ENCODE peak calls at places on chromosomes 1 and 21, in eight cellular contexts. G is endodermal cell, Y is ascending aorta, M is psoas muscle, N is GM12865, Z is esophagus muscularis mucosa, K is fibroblast of mammary gland, T is tibial artery. S is an unnamed sample.

GRCh38 chr1:16207318-16208269 is 4.9 kb downstream of the ARHGEF19 start:
- DNase-seq in G (peak), Y (no peak), M (no peak), N (no peak), Z (no peak), K (peak), T (no peak), S (peak)

GRCh38 chr1:93616221-93616995 is 65.2 kb downstream of the BCAR3 start:
- DNase-seq in G (peak), Y (peak), M (no peak), N (no peak), Z (no peak), K (no peak), T (no peak), S (no peak)

GRCh38 chr1:58823481-58824010 is 39.7 kb upstream of the JUN start:
- DNase-seq in G (no peak), Y (no peak), M (no peak), N (no peak), Z (no peak), K (peak), T (no peak), S (peak)

GRCh38 chr1:82018319-82018718 is 217.6 kb downstream of the ADGRL2 start:
- DNase-seq in G (no peak), Y (no peak), M (no peak), N (no peak), Z (no peak), K (no peak), T (no peak), S (no peak)

GRCh38 chr1:19618428-19618827 is 25.7 kb upstream of the NBL1 start:
- DNase-seq in G (no peak), Y (no peak), M (no peak), N (no peak), Z (no peak), K (no peak), T (no peak), S (no peak)

GRCh38 chr1:185646202-185646683 is 87.9 kb upstream of the HMCN1 start:
- DNase-seq in G (peak), Y (peak), M (no peak), N (no peak), Z (no peak), K (peak), T (peak), S (peak)

GRCh38 chr1:79497193-79497773 is 490.8 kb upstream of the ADGRL4 start:
- DNase-seq in G (peak), Y (no peak), M (no peak), N (peak), Z (no peak), K (peak), T (no peak), S (peak)

GRCh38 chr1:68470388-68470970 is 20.7 kb upstream of the RPE65 start:
- DNase-seq in G (no peak), Y (no peak), M (no peak), N (peak), Z (no peak), K (peak), T (no peak), S (peak)

GRCh38 chr1:46489638-46490602 is at the start of gene DMBX1:
- DNase-seq in G (peak), Y (no peak), M (peak), N (peak), Z (no peak), K (no peak), T (no peak), S (no peak)

GRCh38 chr1:113579256-113580018 is 179.8 kb downstream of the PHTF1 start:
- DNase-seq in G (no peak), Y (no peak), M (no peak), N (no peak), Z (no peak), K (peak), T (no peak), S (no peak)

GRCh38 chr1:98102369-98103030 is 181.7 kb upstream of the DPYD start:
- DNase-seq in G (no peak), Y (no peak), M (no peak), N (no peak), Z (no peak), K (peak), T (no peak), S (peak)

GRCh38 chr1:165075725-165076370 is 280.7 kb downstream of the LMX1A start:
- DNase-seq in G (peak), Y (no peak), M (no peak), N (peak), Z (no peak), K (peak), T (no peak), S (peak)

GRCh38 chr1:39671793-39672550 is at the start of gene NT5C1A:
- DNase-seq in G (peak), Y (no peak), M (peak), N (peak), Z (no peak), K (no peak), T (no peak), S (no peak)

GRCh38 chr1:38000529-38001453 is 4.5 kb downstream of the FHL3 start:
- DNase-seq in G (peak), Y (peak), M (peak), N (no peak), Z (peak), K (peak), T (peak), S (peak)

GRCh38 chr1:180155202-180155682 is 573 bp downstream of the QSOX1 start:
- DNase-seq in G (peak), Y (no peak), M (peak), N (peak), Z (no peak), K (no peak), T (peak), S (no peak)

GRCh38 chr1:179296356-179296755 is 2.8 kb downstream of the SOAT1 start:
- DNase-seq in G (no peak), Y (no peak), M (no peak), N (no peak), Z (no peak), K (no peak), T (no peak), S (no peak)

GRCh38 chr1:51518730-51519047 is 377 bp downstream of the EPS15 start:
- DNase-seq in G (no peak), Y (peak), M (peak), N (peak), Z (no peak), K (no peak), T (peak), S (no peak)

GRCh38 chr1:170536924-170537551 is 5.1 kb downstream of the GORAB start:
- DNase-seq in G (no peak), Y (no peak), M (no peak), N (no peak), Z (no peak), K (peak), T (no peak), S (no peak)

GRCh38 chr1:89667691-89668090 is 34.8 kb downstream of the LRRC8C start:
- DNase-seq in G (no peak), Y (no peak), M (no peak), N (no peak), Z (no peak), K (no peak), T (no peak), S (no peak)

GRCh38 chr1:48203287-48203900 is 19.1 kb upstream of the SLC5A9 start:
- DNase-seq in G (peak), Y (no peak), M (no peak), N (peak), Z (no peak), K (peak), T (no peak), S (no peak)

GRCh38 chr1:71276466-71276865 is 195.6 kb upstream of the ZRANB2 start:
- DNase-seq in G (no peak), Y (no peak), M (no peak), N (no peak), Z (no peak), K (peak), T (no peak), S (no peak)

GRCh38 chr1:237059244-237059643 is 17.3 kb downstream of the RYR2 start:
- DNase-seq in G (no peak), Y (no peak), M (no peak), N (no peak), Z (no peak), K (no peak), T (no peak), S (no peak)

GRCh38 chr1:84704872-84705426 is 14.7 kb upstream of the SSX2IP start:
- DNase-seq in G (no peak), Y (no peak), M (no peak), N (no peak), Z (no peak), K (no peak), T (no peak), S (no peak)

GRCh38 chr1:224718470-224719053 is 102.4 kb downstream of the CNIH3 start:
- DNase-seq in G (no peak), Y (no peak), M (no peak), N (no peak), Z (no peak), K (no peak), T (no peak), S (no peak)

GRCh38 chr1:165914136-165914798 is 86.9 kb downstream of the UCK2 start:
- DNase-seq in G (peak), Y (peak), M (no peak), N (peak), Z (no peak), K (peak), T (peak), S (peak)

GRCh38 chr1:204162498-204163074 is 3.6 kb downstream of the REN start:
- DNase-seq in G (peak), Y (peak), M (peak), N (peak), Z (no peak), K (peak), T (peak), S (peak)

GRCh38 chr1:177912991-177913390 is 56.9 kb downstream of the SEC16B start:
- DNase-seq in G (no peak), Y (no peak), M (no peak), N (no peak), Z (no peak), K (no peak), T (no peak), S (no peak)

GRCh38 chr1:177909416-177909815 is 60.4 kb downstream of the SEC16B start:
- DNase-seq in G (no peak), Y (no peak), M (no peak), N (no peak), Z (no peak), K (no peak), T (no peak), S (no peak)

GRCh38 chr1:177915641-177916040 is 54.2 kb downstream of the SEC16B start:
- DNase-seq in G (no peak), Y (no peak), M (no peak), N (no peak), Z (no peak), K (no peak), T (no peak), S (no peak)

GRCh38 chr1:177914603-177915002 is 55.3 kb downstream of the SEC16B start:
- DNase-seq in G (no peak), Y (no peak), M (no peak), N (no peak), Z (no peak), K (peak), T (no peak), S (peak)

DNA sequence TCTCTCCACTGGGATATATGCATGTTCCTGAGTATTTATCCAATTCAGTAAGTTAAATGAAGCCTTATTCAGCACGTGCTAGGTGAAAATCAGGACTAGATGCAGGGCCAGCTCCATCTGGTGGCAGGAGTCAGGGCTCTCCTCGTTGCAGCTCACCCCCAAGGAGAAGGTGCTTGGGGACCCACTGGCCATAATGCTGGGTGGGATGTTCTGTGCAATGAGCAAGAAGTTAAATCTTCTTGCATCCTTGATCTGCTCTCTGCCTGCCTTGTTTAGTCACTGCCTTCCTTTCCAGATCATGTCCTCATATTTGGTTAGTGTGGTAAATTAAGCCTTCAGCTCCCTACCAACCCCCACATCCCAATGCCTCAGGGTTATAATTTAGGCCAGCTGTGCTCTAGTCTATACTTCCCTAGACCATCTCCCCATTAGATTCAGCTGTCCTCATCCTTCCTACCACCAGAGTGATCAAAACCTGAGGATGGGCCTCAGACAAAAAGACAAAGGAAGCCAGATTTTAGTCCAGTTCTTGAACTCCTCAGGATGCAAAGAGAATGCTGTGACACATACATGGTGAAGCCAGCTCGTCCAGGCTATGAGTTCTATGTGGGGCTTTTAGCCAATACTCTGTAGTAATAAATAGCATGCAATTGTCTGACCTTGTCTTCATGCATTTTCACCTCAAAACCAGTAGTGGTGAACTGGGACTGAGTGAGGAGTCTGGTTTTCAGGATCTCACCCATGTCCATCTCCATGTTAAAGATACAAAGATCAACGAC is 55.9 kb downstream of the SEC16B start:
- DNase-seq in G (peak), Y (no peak), M (no peak), N (peak), Z (no peak), K (peak), T (no peak), S (peak)
- TF ChIP-seq CTCF in G (peak), Y (no peak), M (peak), N (peak), Z (no peak), K (peak), T (no peak), S (peak)

GRCh38 chr21:26842976-26843911 is 2.0 kb downstream of the ADAMTS1 start:
- DNase-seq in G (peak), Y (peak), M (peak), N (no peak), Z (peak), K (peak), T (peak), S (peak)
- TF ChIP-seq CTCF in G (peak), Y (peak), M (peak), N (no peak), Z (peak), K (peak), T (peak), S (peak)

DNA sequence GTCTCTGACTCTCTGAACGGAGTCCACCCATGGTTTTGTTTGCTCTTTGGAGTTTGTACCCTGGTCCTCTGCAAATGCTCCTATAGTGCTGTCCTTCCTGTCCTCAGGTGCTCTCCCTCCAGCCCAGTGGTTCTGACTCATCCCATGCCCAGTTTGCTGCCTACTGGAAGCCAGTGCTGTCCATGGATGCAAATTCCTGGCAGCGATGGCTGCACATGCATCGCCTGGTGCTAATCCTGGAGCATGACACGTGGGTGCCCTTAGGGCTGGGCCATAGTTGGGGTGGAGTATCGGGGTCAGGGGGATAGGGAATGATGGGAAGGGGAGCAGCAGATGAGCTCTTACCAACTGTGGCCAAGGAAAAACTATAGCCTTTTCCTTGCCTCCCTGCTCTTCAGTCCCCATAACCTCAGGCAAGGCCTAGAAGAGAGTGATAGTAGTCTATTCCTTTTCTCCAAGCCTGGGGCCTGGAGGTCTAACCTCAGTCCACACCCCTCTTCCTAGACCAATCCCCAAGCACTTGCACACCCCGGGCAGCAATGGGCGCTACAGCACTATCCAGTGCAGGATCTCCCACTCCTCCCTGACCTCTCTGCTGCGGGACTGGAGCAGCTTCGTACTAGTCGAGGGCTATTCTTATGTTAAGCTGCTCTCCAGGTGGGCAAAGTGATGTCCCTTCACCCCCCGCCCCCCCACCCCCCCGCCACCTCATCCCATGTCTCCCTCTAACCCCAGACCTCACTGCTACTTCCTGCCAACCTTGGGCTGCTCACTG is 31.6 kb downstream of the HYI start:
- DNase-seq in G (peak), Y (no peak), M (no peak), N (no peak), Z (no peak), K (no peak), T (no peak), S (no peak)
- TF ChIP-seq CTCF in G (no peak), Y (no peak), M (no peak), N (no peak), Z (no peak), K (no peak), T (no peak), S (no peak)

DNA sequence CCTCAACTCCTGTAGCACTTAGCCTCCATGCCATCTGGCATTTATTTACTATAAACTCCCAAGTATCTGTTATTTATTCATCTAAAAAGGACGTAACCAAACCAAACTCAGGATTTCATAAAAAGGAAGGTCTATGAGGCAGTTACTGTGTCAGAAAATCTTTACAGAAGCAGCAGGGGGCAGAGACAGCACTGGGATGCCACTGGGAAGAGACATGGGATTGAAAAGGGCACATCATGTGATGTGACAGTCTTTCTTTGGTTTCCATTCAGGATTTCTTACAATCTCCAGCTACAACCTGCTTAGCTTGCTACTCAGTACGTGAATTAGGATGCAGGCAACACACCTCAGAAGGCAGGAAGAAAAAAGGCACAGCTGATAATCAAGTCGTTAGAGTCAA is 31.2 kb downstream of the SPRTN start:
- DNase-seq in G (no peak), Y (no peak), M (no peak), N (no peak), Z (no peak), K (no peak), T (no peak), S (no peak)
- TF ChIP-seq CTCF in G (no peak), Y (no peak), M (peak), N (no peak), Z (no peak), K (peak), T (no peak), S (peak)

GRCh38 chr1:242651817-242652216 is 127.3 kb upstream of the PLD5 start:
- DNase-seq in G (peak), Y (no peak), M (no peak), N (peak), Z (no peak), K (no peak), T (no peak), S (no peak)
- TF ChIP-seq CTCF in G (peak), Y (no peak), M (no peak), N (peak), Z (no peak), K (no peak), T (no peak), S (no peak)

GRCh38 chr1:216601427-216601751 is 121.8 kb downstream of the ESRRG start:
- DNase-seq in G (no peak), Y (no peak), M (no peak), N (no peak), Z (no peak), K (no peak), T (no peak), S (no peak)
- TF ChIP-seq CTCF in G (no peak), Y (no peak), M (no peak), N (no peak), Z (peak), K (no peak), T (no peak), S (peak)

GRCh38 chr1:6423321-6423999 is 1.1 kb upstream of the ESPN start:
- DNase-seq in G (peak), Y (no peak), M (no peak), N (peak), Z (no peak), K (peak), T (no peak), S (peak)
- TF ChIP-seq CTCF in G (peak), Y (peak), M (peak), N (peak), Z (no peak), K (peak), T (no peak), S (peak)

GRCh38 chr1:77121503-77121902 is 97.7 kb downstream of the PIGK start:
- DNase-seq in G (no peak), Y (no peak), M (no peak), N (no peak), Z (no peak), K (no peak), T (no peak), S (no peak)

GRCh38 chr1:77120950-77121349 is 98.3 kb downstream of the PIGK start:
- DNase-seq in G (no peak), Y (no peak), M (no peak), N (peak), Z (no peak), K (no peak), T (no peak), S (no peak)

GRCh38 chr1:77126309-77126708 is 92.9 kb downstream of the PIGK start:
- DNase-seq in G (peak), Y (no peak), M (no peak), N (peak), Z (no peak), K (peak), T (no peak), S (peak)
- TF ChIP-seq CTCF in G (peak), Y (peak), M (peak), N (peak), Z (peak), K (peak), T (peak), S (peak)

GRCh38 chr1:219027161-219027673 is 146.5 kb upstream of the LYPLAL1 start:
- DNase-seq in G (no peak), Y (no peak), M (no peak), N (no peak), Z (no peak), K (peak), T (no peak), S (no peak)

GRCh38 chr1:219031821-219032220 is 141.9 kb upstream of the LYPLAL1 start:
- DNase-seq in G (no peak), Y (no peak), M (no peak), N (no peak), Z (no peak), K (peak), T (no peak), S (no peak)
- TF ChIP-seq CTCF in G (no peak), Y (no peak), M (no peak), N (no peak), Z (no peak), K (no peak), T (no peak), S (no peak)

GRCh38 chr1:247430430-247430829 is 14.5 kb downstream of the NLRP3 start:
- DNase-seq in G (no peak), Y (no peak), M (no peak), N (no peak), Z (no peak), K (no peak), T (no peak), S (no peak)

GRCh38 chr1:247433922-247434476 is 18.0 kb downstream of the NLRP3 start:
- DNase-seq in G (no peak), Y (no peak), M (no peak), N (no peak), Z (no peak), K (no peak), T (no peak), S (no peak)

GRCh38 chr1:247435026-247435770 is 19.2 kb downstream of the NLRP3 start:
- DNase-seq in G (no peak), Y (no peak), M (no peak), N (peak), Z (no peak), K (no peak), T (no peak), S (no peak)

GRCh38 chr1:247429526-247429925 is 13.6 kb downstream of the NLRP3 start:
- DNase-seq in G (no peak), Y (no peak), M (no peak), N (no peak), Z (no peak), K (peak), T (no peak), S (no peak)

GRCh38 chr1:247431643-247432042 is 15.7 kb downstream of the NLRP3 start:
- DNase-seq in G (no peak), Y (no peak), M (no peak), N (no peak), Z (no peak), K (no peak), T (no peak), S (no peak)
- TF ChIP-seq CTCF in G (peak), Y (no peak), M (no peak), N (no peak), Z (no peak), K (no peak), T (no peak), S (peak)

S was measured in HFFc6.